ENCODE peak calls at places on chromosome 19, in nine cellular contexts. A is NCI-H2227 treated with DMSO at 0.1 percent for 48 hours, Y is lung microvascular endothelial cell, Q is T-cell, G is NCI-H774, B is GOT3, N is T-helper 9 cell, S is GM12865, R is epithelial cell of prostate. Z is an unnamed sample.
A peak's percentile ranks its signal among the peaks of the same experiment; 100 is the strongest.

GRCh38 chr19:39246951-39247669 is 1.5 kb downstream of the IFNL4 start:
- DNase-seq in Q (no peak), A (no peak), S (no peak), N (peak; percentile 17), R (no peak), G (no peak), Y (peak; percentile 34), B (no peak), Z (no peak)

GRCh38 chr19:16419671-16420394 is 51.9 kb downstream of the EPS15L1 start:
- DNase-seq in Q (no peak), R (no peak), N (no peak), G (no peak), B (no peak), Y (peak; percentile 66), A (no peak), S (no peak), Z (no peak)

GRCh38 chr19:7625763-7626372 is 3.5 kb downstream of the XAB2 start:
- DNase-seq in G (no peak), Q (no peak), N (no peak), A (no peak), R (no peak), B (no peak), Y (no peak), S (no peak), Z (no peak)

GRCh38 chr19:38990949-38991697 is 15.6 kb upstream of the FBXO17 start:
- DNase-seq in N (no peak), A (no peak), Y (no peak), Q (no peak), G (no peak), R (no peak), S (no peak), B (no peak), Z (no peak)

GRCh38 chr19:14135985-14136508 is 342 bp downstream of the ASF1B start:
- DNase-seq in A (no peak), G (no peak), R (no peak), Y (no peak), B (no peak), Q (no peak), N (no peak), S (no peak), Z (no peak)

GRCh38 chr19:7507884-7508283 is 8.0 kb upstream of the ZNF358 start:
- DNase-seq in G (peak; percentile 65), B (peak; percentile 51), S (peak; percentile 57), Q (no peak), Y (peak; percentile 93), N (no peak), R (no peak), A (no peak), Z (peak; percentile 86)

GRCh38 chr19:22532388-22533310 is 101.5 kb upstream of the ZNF492 start:
- DNase-seq in G (no peak), Q (no peak), S (no peak), Y (no peak), B (no peak), A (no peak), N (no peak), R (no peak), Z (peak; percentile 71)

GRCh38 chr19:38842439-38843174 is 7.2 kb downstream of the HNRNPL start:
- DNase-seq in A (no peak), G (no peak), Y (no peak), Q (peak; percentile 67), B (no peak), N (peak; percentile 44), R (no peak), S (peak; percentile 54), Z (no peak)

GRCh38 chr19:2176336-2176994 is 12.7 kb downstream of the DOT1L start:
- DNase-seq in Q (no peak), A (no peak), R (no peak), S (no peak), G (no peak), N (no peak), B (no peak), Y (no peak), Z (no peak)

GRCh38 chr19:35266904-35267817 is 1.6 kb upstream of the USF2 start:
- DNase-seq in Q (peak; percentile 10), R (no peak), Y (peak; percentile 55), S (peak; percentile 62), G (no peak), B (no peak), A (no peak), N (peak; percentile 27), Z (peak; percentile 83)

GRCh38 chr19:13007292-13008045 is 12.2 kb downstream of the NFIX start:
- DNase-seq in A (no peak), B (no peak), S (no peak), Q (no peak), Y (no peak), R (no peak), N (no peak), G (no peak), Z (peak; percentile 86)